ENCODE peak calls at places on chromosomes 7 and 10, in four cellular contexts. Q is GM12865, V is cardiac fibroblast, G is H1. T is an unnamed sample.

GRCh38 chr7:22351329-22351692 is 5.6 kb downstream of the RAPGEF5 start:
- DNase-seq in Q (peak; percentile 78), V (no peak), G (no peak), T (no peak)

GRCh38 chr10:112907893-112908292 is 42.2 kb upstream of the TCF7L2 start:
- DNase-seq in Q (no peak), V (peak; percentile 61), G (no peak), T (no peak)

GRCh38 chr7:17313175-17313574 is 14.7 kb downstream of the AHR start:
- DNase-seq in Q (no peak), V (no peak), G (no peak), T (no peak)

GRCh38 chr7:102289051-102289450 is 2.4 kb downstream of the SH2B2 start:
- DNase-seq in Q (peak; percentile 73), V (no peak), G (no peak), T (no peak)

GRCh38 chr10:79070611-79071534 is 2.1 kb downstream of the ZMIZ1 start:
- DNase-seq in Q (peak; percentile 21), V (peak; percentile 83), G (peak; percentile 72), T (peak; percentile 76)

GRCh38 chr10:129972145-129972965 is 8.3 kb upstream of the EBF3 start:
- DNase-seq in Q (no peak), V (peak; percentile 14), G (peak; percentile 67), T (no peak)

GRCh38 chr7:27101906-27102577 is 441 bp downstream of the HOXA2 start:
- DNase-seq in Q (no peak), V (no peak), G (no peak), T (no peak)

GRCh38 chr7:50591480-50592438 is 26.6 kb upstream of the DDC start:
- DNase-seq in Q (no peak), V (no peak), G (no peak), T (no peak)

GRCh38 chr10:7085913-7086589 is 324.8 kb downstream of the SFMBT2 start:
- DNase-seq in Q (no peak), V (peak; percentile 4), G (no peak), T (peak; percentile 34)

GRCh38 chr7:50359995-50360925 is 55.7 kb downstream of the IKZF1 start:
- DNase-seq in Q (no peak), V (no peak), G (no peak), T (peak; percentile 7)

GRCh38 chr10:43110318-43111071 is 27.8 kb upstream of the CSGALNACT2 start:
- DNase-seq in Q (peak; percentile 54), V (peak; percentile 50), G (no peak), T (peak; percentile 53)

GRCh38 chr7:128362670-128363069 is 1.2 kb upstream of the PRRT4 start:
- DNase-seq in Q (no peak), V (peak; percentile 56), G (no peak), T (no peak)

GRCh38 chr10:24415455-24416169 is 206.7 kb downstream of the KIAA1217 start:
- DNase-seq in Q (no peak), V (peak; percentile 58), G (no peak), T (peak; percentile 89)

GRCh38 chr10:14306201-14306600 is 24.5 kb downstream of the FRMD4A start:
- DNase-seq in Q (no peak), V (no peak), G (no peak), T (no peak)

GRCh38 chr7:132614428-132615076 is 38.3 kb upstream of the PLXNA4 start:
- DNase-seq in Q (no peak), V (peak; percentile 10), G (no peak), T (peak; percentile 29)

GRCh38 chr10:82969405-82969804 is 1094.4 kb downstream of the NRG3 start:
- DNase-seq in Q (peak; percentile 35), V (peak; percentile 53), G (no peak), T (peak; percentile 37)

GRCh38 chr10:15705298-15705697 is 14.4 kb downstream of the ITGA8 start:
- DNase-seq in Q (no peak), V (no peak), G (no peak), T (no peak)

GRCh38 chr10:119829429-119829828 is 43.2 kb downstream of the MCMBP start:
- DNase-seq in Q (no peak), V (no peak), G (no peak), T (no peak)

GRCh38 chr10:86752311-86752710 is 4.1 kb upstream of the BMPR1A start:
- DNase-seq in Q (no peak), V (no peak), G (no peak), T (no peak)

GRCh38 chr7:91564101-91564500 is 299.9 kb downstream of the FZD1 start:
- DNase-seq in Q (no peak), V (no peak), G (no peak), T (no peak)

GRCh38 chr7:91556956-91557650 is 292.9 kb downstream of the FZD1 start:
- DNase-seq in Q (no peak), V (peak; percentile 5), G (no peak), T (no peak)

GRCh38 chr7:91557789-91558396 is 293.7 kb downstream of the FZD1 start:
- DNase-seq in Q (peak; percentile 68), V (peak; percentile 97), G (no peak), T (peak; percentile 56)

GRCh38 chr7:91556239-91556638 is 292.0 kb downstream of the FZD1 start:
- DNase-seq in Q (no peak), V (no peak), G (no peak), T (no peak)

GRCh38 chr7:91559947-91560346 is 295.7 kb downstream of the FZD1 start:
- DNase-seq in Q (no peak), V (no peak), G (no peak), T (no peak)
- TF ChIP-seq CTCF in Q (no peak), V (no peak), G (no peak), T (no peak)

DNA sequence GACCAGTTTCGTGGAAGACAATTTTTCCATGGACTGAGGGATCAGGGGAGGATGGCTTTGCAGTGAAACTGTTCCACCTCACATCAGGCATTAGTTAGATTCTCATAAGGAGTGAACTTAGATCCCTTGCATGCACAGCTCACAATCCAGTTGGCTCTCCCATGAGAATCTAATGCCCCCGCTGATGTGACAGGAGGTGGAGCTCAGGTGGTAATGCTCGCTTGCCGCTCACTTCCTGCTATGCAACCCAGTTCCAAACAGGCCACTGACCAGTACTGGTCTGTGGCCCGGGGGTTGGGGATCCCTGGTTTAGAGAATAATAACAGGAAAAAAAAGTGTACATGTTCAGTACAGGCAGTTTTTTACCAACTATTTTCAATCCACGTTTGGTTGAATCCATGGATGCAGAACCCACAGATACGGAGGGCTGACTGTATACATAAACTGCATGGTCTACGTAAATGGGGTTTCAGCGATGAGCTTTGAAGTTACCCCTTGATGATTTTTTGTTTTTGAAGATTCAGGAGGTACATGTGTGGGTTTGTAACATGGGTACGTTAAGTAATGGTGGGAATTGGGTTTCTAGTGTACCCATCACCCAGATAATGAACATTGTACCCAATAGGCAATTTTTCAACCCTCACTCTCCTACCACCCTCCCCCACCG is 24.5 kb downstream of the OGDH start:
- DNase-seq in Q (no peak), V (no peak), G (no peak), T (no peak)
- H3K4me3 ChIP-seq in Q (no peak overlapping the region), V (no peak overlapping the region), G (no peak overlapping the region), T (no peak overlapping the region)

GRCh38 chr10:87816163-87816841 is 1.7 kb downstream of the ATAD1 start:
- DNase-seq in Q (no peak), V (no peak), G (no peak), T (no peak)
- TF ChIP-seq CTCF in Q (no peak), V (no peak), G (no peak), T (peak; percentile 19)

GRCh38 chr10:98469532-98469931 is 22.8 kb upstream of the HPS1 start:
- DNase-seq in Q (no peak), V (no peak), G (no peak), T (no peak)

GRCh38 chr10:98465866-98466265 is 19.1 kb upstream of the HPS1 start:
- DNase-seq in Q (no peak), V (no peak), G (no peak), T (no peak)

GRCh38 chr10:98470850-98471249 is 24.1 kb upstream of the HPS1 start:
- DNase-seq in Q (no peak), V (no peak), G (no peak), T (no peak)

GRCh38 chr10:98466916-98467505 is 20.3 kb upstream of the HPS1 start:
- DNase-seq in Q (no peak), V (no peak), G (no peak), T (no peak)

GRCh38 chr10:98467506-98468318 is 21.0 kb upstream of the HPS1 start:
- DNase-seq in Q (peak; percentile 92), V (peak; percentile 89), G (peak; percentile 70), T (peak; percentile 90)
- H3K4me3 ChIP-seq in Q (peak overlapping the region; percentile 72), V (peak overlapping the region; percentile 55), G (peak overlapping the region; percentile 54), T (peak overlapping the region; percentile 47)

GRCh38 chr7:44200699-44201461 is at the start of gene YKT6:
- DNase-seq in Q (peak; percentile 98), V (peak; percentile 95), G (peak; percentile 88), T (peak; percentile 96)
- TF ChIP-seq CTCF in Q (peak; percentile 48), V (peak; percentile 40), G (peak; percentile 34), T (peak; percentile 46)

DNA sequence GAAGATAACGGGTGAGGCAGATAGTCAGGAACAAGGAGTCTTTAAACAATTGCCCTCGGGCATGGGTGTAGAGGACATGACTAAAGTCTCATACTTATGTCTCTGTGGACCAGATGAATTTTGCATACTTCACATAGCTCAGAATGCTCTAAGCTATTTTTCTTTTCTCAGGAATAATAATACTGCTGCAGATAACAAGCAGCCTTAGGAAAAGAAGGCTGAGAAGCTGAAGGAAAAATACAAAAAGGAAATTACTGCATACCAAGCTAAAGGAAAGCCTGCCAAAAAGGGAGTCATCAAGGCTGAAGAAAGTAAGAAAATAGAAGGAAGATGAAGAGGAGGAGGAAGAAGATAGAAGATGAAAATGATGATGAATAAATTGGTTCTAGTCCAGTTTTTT is 13.4 kb upstream of the ERCC6 start:
- DNase-seq in Q (no peak), V (peak; percentile 95), G (no peak), T (peak; percentile 85)
- H3K4me3 ChIP-seq in Q (no peak overlapping the region), V (no peak overlapping the region), G (no peak overlapping the region), T (no peak overlapping the region)

GRCh38 chr7:18518555-18518954 is 23.0 kb downstream of the HDAC9 start:
- DNase-seq in Q (no peak), V (no peak), G (no peak), T (no peak)
- TF ChIP-seq CTCF in Q (no peak), V (no peak), G (no peak), T (no peak)

T was measured in choroid plexus epithelial cell.